ENCODE peak calls at places on chromosomes 5 and 9, in six cellular contexts. X, S, Z, Q, R and Y are unnamed samples.

GRCh38 chr9:32928145-32928763 is 73.2 kb downstream of the APTX start:
- DNase-seq in Q (no peak), R (no peak), S (no peak), Z (no peak), X (no peak), Y (no peak)

GRCh38 chr5:145228564-145228963 is 606.6 kb downstream of the PRELID2 start:
- DNase-seq in Z (no peak), S (no peak), R (no peak), Q (no peak), X (no peak), Y (no peak)

GRCh38 chr9:22157271-22157670 is 148.2 kb upstream of the CDKN2B start:
- DNase-seq in Z (peak), S (no peak), X (no peak), R (no peak), Q (no peak), Y (no peak)

GRCh38 chr9:113756476-113757198 is 119.5 kb upstream of the ZNF618 start:
- DNase-seq in S (no peak), X (no peak), R (no peak), Q (no peak), Z (no peak), Y (no peak)

GRCh38 chr9:133379153-133380086 is 3.3 kb downstream of the STKLD1 start:
- DNase-seq in Q (no peak), X (no peak), R (no peak), Z (no peak), S (no peak), Y (no peak)

GRCh38 chr9:113675475-113675941 is 200.6 kb upstream of the ZNF618 start:
- DNase-seq in X (no peak), S (peak), Q (peak), R (peak), Z (peak), Y (peak)

GRCh38 chr9:3746296-3747275 is 220.8 kb upstream of the RFX3 start:
- DNase-seq in R (peak), S (no peak), Z (peak), X (no peak), Q (no peak), Y (peak)

GRCh38 chr5:136166909-136167308 is 26.1 kb downstream of the SMIM32 start:
- DNase-seq in Z (no peak), S (no peak), X (no peak), R (no peak), Q (no peak), Y (no peak)

GRCh38 chr9:134328341-134328840 is 2.1 kb downstream of the RXRA start:
- DNase-seq in Q (no peak), X (no peak), S (no peak), Z (no peak), R (no peak), Y (peak)

GRCh38 chr5:64768358-64769312 is at the start of the genes CWC27 and SREK1IP1:
- DNase-seq in X (peak), R (peak), Q (peak), S (peak), Z (peak), Y (peak)

GRCh38 chr5:64767959-64768357 is 533 bp downstream of the SREK1IP1 start:
- DNase-seq in R (no peak), Q (peak), S (no peak), Z (peak), X (peak), Y (peak)

GRCh38 chr5:64763948-64764503 is 4.5 kb downstream of the SREK1IP1 start:
- DNase-seq in S (no peak), Z (no peak), X (no peak), Q (no peak), R (no peak), Y (no peak)

GRCh38 chr5:64766934-64767333 is 1.6 kb downstream of the SREK1IP1 start:
- DNase-seq in Q (no peak), S (no peak), R (no peak), Z (no peak), X (no peak), Y (no peak)

DNA sequence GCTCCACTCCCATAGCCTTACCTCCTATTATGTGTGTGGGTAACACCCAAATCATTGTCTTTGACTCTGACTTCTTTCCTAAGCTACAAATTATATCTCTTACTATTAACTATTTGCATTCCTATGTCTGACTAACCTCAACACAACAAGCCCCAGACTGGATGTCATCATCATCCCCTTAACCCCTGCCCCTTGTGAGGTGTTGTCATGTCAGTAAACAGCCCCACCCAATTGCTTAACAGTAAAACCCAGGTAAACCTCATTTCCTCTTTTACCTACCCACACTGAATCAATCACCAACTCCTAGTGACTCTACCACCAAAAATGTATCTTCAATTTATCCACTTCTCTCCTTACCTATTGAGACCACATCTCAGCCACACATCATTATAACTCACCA is 2.4 kb downstream of the SREK1IP1 start:
- DNase-seq in S (no peak), Q (no peak), Z (no peak), R (no peak), X (no peak), Y (no peak)
- H3K4me3 ChIP-seq in S (no peak), Q (no peak), Z (no peak), R (no peak), X (no peak), Y (no peak)

DNA sequence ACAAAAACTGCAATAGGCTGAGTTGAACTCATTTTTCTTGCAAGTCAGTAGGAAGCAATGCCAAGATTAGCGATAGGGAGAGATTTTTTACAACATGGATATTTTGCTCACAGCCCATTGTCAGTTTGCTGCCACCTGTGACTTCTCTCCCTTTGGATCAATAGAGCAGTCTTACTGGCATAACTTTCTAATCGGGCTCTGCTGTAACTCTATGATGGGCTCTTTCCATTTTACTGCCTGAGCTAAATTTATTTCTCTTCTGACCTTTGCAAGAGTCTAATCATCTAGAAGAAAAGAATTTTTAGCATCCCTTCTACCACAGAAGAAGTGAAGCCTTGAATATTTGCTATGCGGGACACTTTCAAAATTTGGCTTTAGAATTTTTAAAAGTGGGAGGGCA is 53.6 kb upstream of the SGCD start:
- DNase-seq in Q (no peak), Z (no peak), R (no peak), S (no peak), X (no peak), Y (no peak)
- H3K4me3 ChIP-seq in Q (no peak), Z (no peak), R (no peak), S (no peak), X (no peak), Y (no peak)

GRCh38 chr5:131514316-131515275 is 120.4 kb downstream of the RAPGEF6 start:
- DNase-seq in Z (peak), R (no peak), Q (no peak), X (no peak), S (no peak), Y (peak)
- H3K4me3 ChIP-seq in Z (no peak), R (no peak), Q (no peak), X (no peak), S (no peak), Y (no peak)

GRCh38 chr5:160180931-160181330 is 48.4 kb upstream of the FABP6 start:
- DNase-seq in R (no peak), X (no peak), Z (no peak), S (no peak), Q (no peak), Y (no peak)

GRCh38 chr5:160174780-160175437 is 54.4 kb upstream of the FABP6 start:
- DNase-seq in Q (no peak), R (no peak), S (no peak), X (no peak), Z (no peak), Y (no peak)

GRCh38 chr5:160171656-160172055 is 52.4 kb upstream of the PWWP2A start:
- DNase-seq in X (no peak), R (no peak), S (no peak), Q (no peak), Z (peak), Y (no peak)

GRCh38 chr5:160174290-160174689 is 55.0 kb upstream of the FABP6 start:
- DNase-seq in S (no peak), X (no peak), Q (no peak), Z (no peak), R (no peak), Y (no peak)

GRCh38 chr5:160175438-160176218 is 53.7 kb upstream of the FABP6 start:
- DNase-seq in R (no peak), S (no peak), Q (peak), X (no peak), Z (no peak), Y (no peak)
- H3K4me3 ChIP-seq in R (no peak), S (no peak), Q (no peak), X (no peak), Z (no peak), Y (no peak)

GRCh38 chr5:142420521-142420920 is 95.7 kb upstream of the SPRY4 start:
- DNase-seq in Z (no peak), Q (no peak), S (no peak), X (no peak), R (no peak), Y (no peak)

GRCh38 chr5:142425286-142426065 is 100.7 kb upstream of the SPRY4 start:
- DNase-seq in R (no peak), X (no peak), Q (no peak), S (no peak), Z (no peak), Y (peak)

GRCh38 chr5:142422426-142422825 is 97.6 kb upstream of the SPRY4 start:
- DNase-seq in R (no peak), Z (peak), S (no peak), Q (no peak), X (no peak), Y (peak)

GRCh38 chr5:142421625-142422397 is 97.0 kb upstream of the SPRY4 start:
- DNase-seq in R (no peak), Q (no peak), Z (no peak), X (no peak), S (no peak), Y (no peak)

DNA sequence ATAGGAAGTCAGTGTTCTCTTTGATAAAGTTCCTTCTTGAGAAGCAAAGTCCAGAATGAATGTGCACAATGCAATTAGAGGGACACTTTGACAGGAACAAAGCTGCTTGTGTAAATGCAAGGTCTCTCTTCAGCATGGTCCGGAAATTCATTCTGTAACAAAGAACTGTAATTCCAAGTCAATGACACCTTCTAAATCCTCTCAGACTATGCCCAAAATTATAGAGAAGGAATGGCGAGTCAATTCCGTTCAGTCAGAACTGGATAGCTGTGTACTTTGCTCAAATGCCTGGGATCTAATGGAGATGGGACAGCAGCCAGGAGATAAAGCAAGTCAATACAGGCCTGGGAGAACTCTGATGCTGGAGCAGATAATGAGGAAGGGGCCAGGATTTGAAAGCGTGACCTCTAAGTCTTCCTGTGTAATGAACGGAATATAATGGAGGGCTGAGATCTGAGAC is 96.4 kb upstream of the SPRY4 start:
- DNase-seq in S (no peak), X (no peak), Z (no peak), Q (no peak), R (no peak), Y (no peak)
- H3K4me3 ChIP-seq in S (no peak), X (no peak), Z (no peak), Q (no peak), R (no peak), Y (no peak)